ENCODE peak calls at places on chromosomes 16 and 17, in ten cellular contexts. Y, J, N, X, O, V, S, P, L and H are unnamed samples.

GRCh38 chr17:45927247-45927646 is 32.9 kb downstream of the MAPT start:
- DNase-seq in Y (no peak), J (no peak), N (no peak), X (no peak), O (no peak), V (no peak), S (no peak), P (no peak), L (no peak), H (no peak)

GRCh38 chr17:80247561-80247960 is 13.1 kb upstream of the RNF213 start:
- DNase-seq in Y (no peak), J (no peak), N (no peak), X (no peak), O (no peak), V (no peak), S (no peak), P (no peak), L (no peak), H (no peak)

GRCh38 chr17:48241131-48241591 is 133.6 kb downstream of the SNX11 start:
- DNase-seq in Y (no peak), J (peak; percentile 93), N (peak; percentile 44), X (no peak), O (peak; percentile 49), V (peak; percentile 13), S (no peak), P (no peak), L (peak; percentile 49), H (peak; percentile 84)

GRCh38 chr17:40451420-40451819 is 8.2 kb downstream of the IGFBP4 start:
- DNase-seq in Y (no peak), J (peak; percentile 75), N (peak; percentile 87), X (no peak), O (no peak), V (peak; percentile 86), S (no peak), P (no peak), L (peak; percentile 94), H (peak; percentile 33)

GRCh38 chr17:55254375-55254774 is 10.4 kb upstream of the HLF start:
- DNase-seq in Y (no peak), J (no peak), N (no peak), X (no peak), O (no peak), V (no peak), S (no peak), P (no peak), L (no peak), H (no peak)

GRCh38 chr17:5705081-5705875 is 121.0 kb upstream of the NLRP1 start:
- DNase-seq in Y (peak; percentile 17), J (peak; percentile 18), N (no peak), X (no peak), O (no peak), V (no peak), S (peak; percentile 49), P (no peak), L (no peak), H (no peak)

GRCh38 chr16:87464691-87465300 is 28.0 kb downstream of the ZCCHC14 start:
- DNase-seq in Y (no peak), J (peak; percentile 84), N (peak; percentile 86), X (no peak), O (peak; percentile 57), V (peak; percentile 60), S (no peak), P (no peak), L (peak; percentile 74), H (no peak)

GRCh38 chr17:79645777-79646088 is 34.9 kb upstream of the RBFOX3 start:
- DNase-seq in Y (no peak), J (no peak), N (no peak), X (no peak), O (no peak), V (no peak), S (no peak), P (no peak), L (no peak), H (no peak)

GRCh38 chr17:63134867-63135266 is 168.8 kb downstream of the TANC2 start:
- DNase-seq in Y (no peak), J (no peak), N (no peak), X (no peak), O (no peak), V (no peak), S (no peak), P (no peak), L (no peak), H (no peak)

GRCh38 chr17:3966720-3967363 is 2.6 kb upstream of the ATP2A3 start:
- DNase-seq in Y (peak; percentile 69), J (no peak), N (no peak), X (no peak), O (no peak), V (no peak), S (no peak), P (no peak), L (no peak), H (no peak)

GRCh38 chr16:19831678-19832077 is 53.0 kb downstream of the GPRC5B start:
- DNase-seq in Y (no peak), J (peak; percentile 72), N (no peak), X (no peak), O (peak; percentile 9), V (no peak), S (no peak), P (no peak), L (no peak), H (no peak)

GRCh38 chr17:79678091-79678731 is 52.5 kb upstream of the ENPP7 start:
- DNase-seq in Y (no peak), J (no peak), N (no peak), X (peak; percentile 42), O (no peak), V (no peak), S (no peak), P (peak; percentile 40), L (no peak), H (no peak)

GRCh38 chr17:77790143-77790829 is 168.2 kb upstream of the TNRC6C start:
- DNase-seq in Y (no peak), J (no peak), N (no peak), X (peak; percentile 44), O (no peak), V (no peak), S (no peak), P (no peak), L (no peak), H (no peak)

GRCh38 chr17:82412535-82413520 is 5.3 kb upstream of the HEXD start:
- DNase-seq in Y (no peak), J (no peak), N (no peak), X (peak; percentile 18), O (no peak), V (no peak), S (no peak), P (no peak), L (no peak), H (no peak)

GRCh38 chr17:72244494-72244893 is 123.7 kb downstream of the SOX9 start:
- DNase-seq in Y (no peak), J (peak; percentile 11), N (no peak), X (peak; percentile 17), O (peak; percentile 17), V (no peak), S (no peak), P (no peak), L (no peak), H (no peak)

GRCh38 chr16:55809386-55809785 is 23.5 kb downstream of the CES1 start:
- DNase-seq in Y (no peak), J (no peak), N (no peak), X (no peak), O (no peak), V (no peak), S (no peak), P (no peak), L (no peak), H (no peak)

GRCh38 chr16:73176577-73177013 is 128.7 kb upstream of the ZFHX3 start:
- DNase-seq in Y (no peak), J (peak; percentile 91), N (no peak), X (no peak), O (peak; percentile 68), V (no peak), S (no peak), P (no peak), L (no peak), H (no peak)

GRCh38 chr17:43844241-43844640 is 2.7 kb upstream of the CD300LG start:
- DNase-seq in Y (no peak), J (no peak), N (no peak), X (no peak), O (no peak), V (no peak), S (no peak), P (no peak), L (no peak), H (no peak)

GRCh38 chr17:76683921-76684745 is 26.6 kb downstream of the MXRA7 start:
- DNase-seq in Y (no peak), J (no peak), N (no peak), X (no peak), O (no peak), V (no peak), S (no peak), P (no peak), L (peak; percentile 48), H (peak; percentile 57)

GRCh38 chr17:72338847-72339790 is 218.3 kb downstream of the SOX9 start:
- DNase-seq in Y (no peak), J (peak; percentile 99), N (peak; percentile 61), X (no peak), O (peak; percentile 77), V (no peak), S (no peak), P (no peak), L (no peak), H (no peak)

GRCh38 chr17:50468120-50469004 is at the start of gene CHAD:
- DNase-seq in Y (no peak), J (no peak), N (no peak), X (no peak), O (no peak), V (no peak), S (no peak), P (no peak), L (peak; percentile 66), H (no peak)

GRCh38 chr16:83533193-83533592 is 274.6 kb upstream of the HSBP1 start:
- DNase-seq in Y (no peak), J (peak; percentile 83), N (no peak), X (no peak), O (peak; percentile 77), V (no peak), S (no peak), P (no peak), L (no peak), H (no peak)

GRCh38 chr17:29567362-29568330 is 809 bp upstream of the ABHD15 start:
- DNase-seq in Y (peak; percentile 84), J (peak; percentile 71), N (peak; percentile 75), X (peak; percentile 80), O (peak; percentile 51), V (peak; percentile 71), S (peak; percentile 53), P (peak; percentile 53), L (peak; percentile 66), H (peak; percentile 88)

GRCh38 chr16:80631581-80631980 is 90.8 kb downstream of the DYNLRB2 start:
- DNase-seq in Y (no peak), J (peak; percentile 46), N (no peak), X (no peak), O (no peak), V (no peak), S (no peak), P (no peak), L (no peak), H (no peak)

GRCh38 chr17:32783602-32784001 is 93.3 kb downstream of the MYO1D start:
- DNase-seq in Y (peak; percentile 68), J (peak; percentile 53), N (no peak), X (peak; percentile 73), O (peak; percentile 46), V (no peak), S (no peak), P (peak; percentile 31), L (no peak), H (peak; percentile 62)

GRCh38 chr17:40547079-40547784 is 18.0 kb downstream of the CCR7 start:
- DNase-seq in Y (peak; percentile 88), J (no peak), N (peak; percentile 9), X (peak; percentile 94), O (peak; percentile 82), V (no peak), S (no peak), P (peak; percentile 33), L (no peak), H (peak; percentile 73)

GRCh38 chr17:17364338-17364667 is 61.1 kb downstream of the NT5M start:
- DNase-seq in Y (no peak), J (no peak), N (no peak), X (no peak), O (no peak), V (no peak), S (no peak), P (no peak), L (no peak), H (no peak)

GRCh38 chr16:79287424-79287917 is 313.1 kb downstream of the MAF start:
- DNase-seq in Y (no peak), J (no peak), N (no peak), X (peak; percentile 79), O (no peak), V (no peak), S (no peak), P (no peak), L (no peak), H (no peak)